ENCODE peak calls at places on chromosomes 3 and 15, in seven cellular contexts. Q is stimulated activated naive CD8-positive, alpha-beta T cell treated with anti-CD3 and anti-CD28 coated beads, Interleukin-15, amount 100 ng/mL, for 72 hours; E is ecto neural progenitor cell; M is activated naive CD8-positive, alpha-beta T cell treated with anti-CD3 and anti-CD28 coated beads for 36 hours; A is epithelial cell of esophagus; G is effector CD8-positive, alpha-beta T cell; O is HTR-8/SVneo. D is an unnamed sample.

GRCh38 chr15:64443747-64444621 is 16.4 kb upstream of the ZNF609 start:
- DNase-seq in Q (peak; percentile 31), O (peak; percentile 65), E (no peak), M (no peak), A (peak; percentile 89), G (no peak), D (no peak)

GRCh38 chr15:49415171-49415570 is 7.9 kb upstream of the FGF7 start:
- DNase-seq in A (no peak), M (no peak), E (no peak), G (no peak), Q (no peak), O (no peak), D (no peak)

GRCh38 chr3:32963871-32964270 is 12.4 kb downstream of the CCR4 start:
- DNase-seq in G (no peak), A (peak; percentile 91), E (no peak), Q (no peak), O (no peak), M (no peak), D (peak; percentile 16)

GRCh38 chr3:15974647-15975046 is 176.9 kb upstream of the ANKRD28 start:
- DNase-seq in A (no peak), G (no peak), O (no peak), Q (no peak), E (peak; percentile 55), M (no peak), D (no peak)

GRCh38 chr3:61078016-61078415 is 173.2 kb downstream of the FHIT start:
- DNase-seq in O (no peak), Q (no peak), E (no peak), A (no peak), G (no peak), M (no peak), D (no peak)

GRCh38 chr3:59127071-59127470 is 77.2 kb upstream of the CFAP20DC start:
- DNase-seq in A (peak; percentile 63), G (no peak), M (no peak), O (peak; percentile 57), Q (no peak), E (no peak), D (no peak)

GRCh38 chr15:84818221-84819131 is 1.3 kb downstream of the ALPK3 start:
- DNase-seq in E (peak; percentile 64), G (no peak), O (no peak), Q (no peak), A (peak; percentile 27), M (no peak), D (peak; percentile 86)

GRCh38 chr3:65551945-65552344 is 486.8 kb downstream of the MAGI1 start:
- DNase-seq in Q (no peak), E (no peak), O (no peak), G (no peak), M (no peak), A (no peak), D (peak; percentile 63)

GRCh38 chr15:41936649-41937567 is 35.4 kb downstream of the EHD4 start:
- DNase-seq in E (no peak), O (no peak), A (no peak), M (peak; percentile 70), G (peak; percentile 44), Q (peak; percentile 52), D (no peak)

GRCh38 chr3:122758877-122759670 is 34.6 kb downstream of the HSPBAP1 start:
- DNase-seq in O (no peak), E (no peak), M (no peak), Q (no peak), G (no peak), A (no peak), D (no peak)

GRCh38 chr3:172471903-172472302 is 23.6 kb upstream of the GHSR start:
- DNase-seq in G (no peak), E (no peak), A (no peak), O (no peak), M (no peak), Q (no peak), D (no peak)

GRCh38 chr15:85312486-85312885 is 67.9 kb upstream of the AKAP13 start:
- DNase-seq in A (no peak), O (no peak), M (no peak), G (no peak), E (no peak), Q (peak; percentile 27), D (no peak)

GRCh38 chr15:93152951-93153350 is 63.9 kb upstream of the RGMA start:
- DNase-seq in G (no peak), A (no peak), O (no peak), M (no peak), E (no peak), Q (no peak), D (no peak)

GRCh38 chr15:72113347-72114031 is 4.5 kb downstream of the MYO9A start:
- DNase-seq in Q (no peak), M (no peak), A (no peak), O (no peak), E (no peak), G (no peak), D (no peak)

GRCh38 chr3:101813817-101814440 is 34.9 kb downstream of the NXPE3 start:
- DNase-seq in G (no peak), A (peak; percentile 39), E (no peak), M (no peak), Q (no peak), O (peak; percentile 10), D (no peak)

D was measured in islet precursor cell.